ENCODE peak calls at places on chromosomes 13 and 19, in nine cellular contexts. One of them, this sample, is unnamed.
A peak's percentile ranks its signal among the peaks of the same experiment; 100 is the strongest.

GRCh38 chr19:18558595-18558994 is 925 bp downstream of the KXD1 start:
- ATAC-seq in activated naive CD4-positive, alpha-beta T cell treated with anti-CD3 and anti-CD28 coated beads, Interleukin-2, amount 50 U/mL, for 72 hours: no peak
- ATAC-seq in mucosa of descending colon: no peak
- ATAC-seq in T-cell: no peak
- ATAC-seq in heart right ventricle: no peak
- ATAC-seq in activated CD8-positive, alpha-beta T cell treated with anti-CD3 and anti-CD28 coated beads for 36 hours: no peak
- ATAC-seq in SK-N-SH treated with all-trans-retinoic acid at 6 μM for 48 hours: no peak
- ATAC-seq in activated CD8-positive, alpha-beta memory T cell treated with anti-CD3 and anti-CD28 coated beads, Interleukin-2, amount 10 ng/mL, durations not matched to agents 7 days and 5 days: no peak
- ATAC-seq in CD8-positive, alpha-beta T cell: no peak
- ATAC-seq in this sample: no peak

GRCh38 chr13:99575376-99575775 is 74.1 kb downstream of the TM9SF2 start:
- ATAC-seq in activated naive CD4-positive, alpha-beta T cell treated with anti-CD3 and anti-CD28 coated beads, Interleukin-2, amount 50 U/mL, for 72 hours: peak; percentile 11
- ATAC-seq in mucosa of descending colon: no peak
- ATAC-seq in T-cell: no peak
- ATAC-seq in heart right ventricle: no peak
- ATAC-seq in activated CD8-positive, alpha-beta T cell treated with anti-CD3 and anti-CD28 coated beads for 36 hours: no peak
- ATAC-seq in SK-N-SH treated with all-trans-retinoic acid at 6 μM for 48 hours: no peak
- ATAC-seq in activated CD8-positive, alpha-beta memory T cell treated with anti-CD3 and anti-CD28 coated beads, Interleukin-2, amount 10 ng/mL, durations not matched to agents 7 days and 5 days: no peak
- ATAC-seq in CD8-positive, alpha-beta T cell: no peak
- ATAC-seq in this sample: no peak

GRCh38 chr13:94233831-94234230 is 245.7 kb downstream of the DCT start:
- ATAC-seq in activated naive CD4-positive, alpha-beta T cell treated with anti-CD3 and anti-CD28 coated beads, Interleukin-2, amount 50 U/mL, for 72 hours: no peak
- ATAC-seq in mucosa of descending colon: no peak
- ATAC-seq in T-cell: no peak
- ATAC-seq in heart right ventricle: no peak
- ATAC-seq in activated CD8-positive, alpha-beta T cell treated with anti-CD3 and anti-CD28 coated beads for 36 hours: no peak
- ATAC-seq in SK-N-SH treated with all-trans-retinoic acid at 6 μM for 48 hours: peak; percentile 44
- ATAC-seq in activated CD8-positive, alpha-beta memory T cell treated with anti-CD3 and anti-CD28 coated beads, Interleukin-2, amount 10 ng/mL, durations not matched to agents 7 days and 5 days: no peak
- ATAC-seq in CD8-positive, alpha-beta T cell: no peak
- ATAC-seq in this sample: no peak

GRCh38 chr13:30698023-30698422 is 37.3 kb upstream of the ALOX5AP start:
- ATAC-seq in activated naive CD4-positive, alpha-beta T cell treated with anti-CD3 and anti-CD28 coated beads, Interleukin-2, amount 50 U/mL, for 72 hours: no peak
- ATAC-seq in mucosa of descending colon: no peak
- ATAC-seq in T-cell: no peak
- ATAC-seq in heart right ventricle: no peak
- ATAC-seq in activated CD8-positive, alpha-beta T cell treated with anti-CD3 and anti-CD28 coated beads for 36 hours: no peak
- ATAC-seq in SK-N-SH treated with all-trans-retinoic acid at 6 μM for 48 hours: peak; percentile 94
- ATAC-seq in activated CD8-positive, alpha-beta memory T cell treated with anti-CD3 and anti-CD28 coated beads, Interleukin-2, amount 10 ng/mL, durations not matched to agents 7 days and 5 days: no peak
- ATAC-seq in CD8-positive, alpha-beta T cell: no peak
- ATAC-seq in this sample: no peak

GRCh38 chr13:105783261-105783660 is 752.2 kb downstream of the EFNB2 start:
- ATAC-seq in activated naive CD4-positive, alpha-beta T cell treated with anti-CD3 and anti-CD28 coated beads, Interleukin-2, amount 50 U/mL, for 72 hours: no peak
- ATAC-seq in mucosa of descending colon: no peak
- ATAC-seq in T-cell: no peak
- ATAC-seq in heart right ventricle: no peak
- ATAC-seq in activated CD8-positive, alpha-beta T cell treated with anti-CD3 and anti-CD28 coated beads for 36 hours: no peak
- ATAC-seq in SK-N-SH treated with all-trans-retinoic acid at 6 μM for 48 hours: no peak
- ATAC-seq in activated CD8-positive, alpha-beta memory T cell treated with anti-CD3 and anti-CD28 coated beads, Interleukin-2, amount 10 ng/mL, durations not matched to agents 7 days and 5 days: no peak
- ATAC-seq in CD8-positive, alpha-beta T cell: no peak
- ATAC-seq in this sample: no peak

GRCh38 chr13:40665061-40665753 is 1.2 kb downstream of the FOXO1 start:
- ATAC-seq in activated naive CD4-positive, alpha-beta T cell treated with anti-CD3 and anti-CD28 coated beads, Interleukin-2, amount 50 U/mL, for 72 hours: no peak
- ATAC-seq in mucosa of descending colon: peak; percentile 40
- ATAC-seq in T-cell: peak; percentile 2
- ATAC-seq in heart right ventricle: peak; percentile 8
- ATAC-seq in activated CD8-positive, alpha-beta T cell treated with anti-CD3 and anti-CD28 coated beads for 36 hours: peak; percentile 2
- ATAC-seq in SK-N-SH treated with all-trans-retinoic acid at 6 μM for 48 hours: peak; percentile 7
- ATAC-seq in activated CD8-positive, alpha-beta memory T cell treated with anti-CD3 and anti-CD28 coated beads, Interleukin-2, amount 10 ng/mL, durations not matched to agents 7 days and 5 days: peak; percentile 7
- ATAC-seq in CD8-positive, alpha-beta T cell: no peak
- ATAC-seq in this sample: peak; percentile 1

GRCh38 chr13:110424596-110425443 is 117.7 kb downstream of the COL4A2 start:
- ATAC-seq in activated naive CD4-positive, alpha-beta T cell treated with anti-CD3 and anti-CD28 coated beads, Interleukin-2, amount 50 U/mL, for 72 hours: no peak
- ATAC-seq in mucosa of descending colon: peak; percentile 17
- ATAC-seq in T-cell: no peak
- ATAC-seq in heart right ventricle: no peak
- ATAC-seq in activated CD8-positive, alpha-beta T cell treated with anti-CD3 and anti-CD28 coated beads for 36 hours: no peak
- ATAC-seq in SK-N-SH treated with all-trans-retinoic acid at 6 μM for 48 hours: no peak
- ATAC-seq in activated CD8-positive, alpha-beta memory T cell treated with anti-CD3 and anti-CD28 coated beads, Interleukin-2, amount 10 ng/mL, durations not matched to agents 7 days and 5 days: no peak
- ATAC-seq in CD8-positive, alpha-beta T cell: no peak
- ATAC-seq in this sample: no peak

GRCh38 chr13:79501538-79502232 is 20.7 kb downstream of the NDFIP2 start:
- ATAC-seq in activated naive CD4-positive, alpha-beta T cell treated with anti-CD3 and anti-CD28 coated beads, Interleukin-2, amount 50 U/mL, for 72 hours: peak; percentile 82
- ATAC-seq in mucosa of descending colon: peak; percentile 43
- ATAC-seq in T-cell: no peak
- ATAC-seq in heart right ventricle: no peak
- ATAC-seq in activated CD8-positive, alpha-beta T cell treated with anti-CD3 and anti-CD28 coated beads for 36 hours: peak; percentile 77
- ATAC-seq in SK-N-SH treated with all-trans-retinoic acid at 6 μM for 48 hours: peak; percentile 78
- ATAC-seq in activated CD8-positive, alpha-beta memory T cell treated with anti-CD3 and anti-CD28 coated beads, Interleukin-2, amount 10 ng/mL, durations not matched to agents 7 days and 5 days: peak; percentile 48
- ATAC-seq in CD8-positive, alpha-beta T cell: no peak
- ATAC-seq in this sample: peak; percentile 71

GRCh38 chr13:75687145-75687763 is 51.1 kb downstream of the LMO7 start:
- ATAC-seq in activated naive CD4-positive, alpha-beta T cell treated with anti-CD3 and anti-CD28 coated beads, Interleukin-2, amount 50 U/mL, for 72 hours: no peak
- ATAC-seq in mucosa of descending colon: peak; percentile 62
- ATAC-seq in T-cell: no peak
- ATAC-seq in heart right ventricle: peak; percentile 41
- ATAC-seq in activated CD8-positive, alpha-beta T cell treated with anti-CD3 and anti-CD28 coated beads for 36 hours: no peak
- ATAC-seq in SK-N-SH treated with all-trans-retinoic acid at 6 μM for 48 hours: peak; percentile 75
- ATAC-seq in activated CD8-positive, alpha-beta memory T cell treated with anti-CD3 and anti-CD28 coated beads, Interleukin-2, amount 10 ng/mL, durations not matched to agents 7 days and 5 days: no peak
- ATAC-seq in CD8-positive, alpha-beta T cell: no peak
- ATAC-seq in this sample: no peak

GRCh38 chr13:75353786-75354193 is 128.2 kb downstream of the TBC1D4 start:
- ATAC-seq in activated naive CD4-positive, alpha-beta T cell treated with anti-CD3 and anti-CD28 coated beads, Interleukin-2, amount 50 U/mL, for 72 hours: peak; percentile 21
- ATAC-seq in mucosa of descending colon: peak; percentile 31
- ATAC-seq in T-cell: no peak
- ATAC-seq in heart right ventricle: peak; percentile 79
- ATAC-seq in activated CD8-positive, alpha-beta T cell treated with anti-CD3 and anti-CD28 coated beads for 36 hours: peak; percentile 73
- ATAC-seq in SK-N-SH treated with all-trans-retinoic acid at 6 μM for 48 hours: no peak
- ATAC-seq in activated CD8-positive, alpha-beta memory T cell treated with anti-CD3 and anti-CD28 coated beads, Interleukin-2, amount 10 ng/mL, durations not matched to agents 7 days and 5 days: peak; percentile 73
- ATAC-seq in CD8-positive, alpha-beta T cell: no peak
- ATAC-seq in this sample: peak; percentile 51